ENCODE peak calls at places on chromosomes 11 and 22, in six cellular contexts. X, N, P, F, S and E are unnamed samples.

GRCh38 chr11:119179342-119179741 is 5.9 kb upstream of the NHERF4 start:
- DNase-seq in X (no peak), N (no peak), P (no peak), F (no peak), S (no peak), E (no peak)

GRCh38 chr11:93740802-93741093 is 547 bp downstream of the TAF1D start:
- DNase-seq in X (peak), N (no peak), P (peak), F (peak), S (peak), E (peak)

GRCh38 chr11:2248762-2249161 is 21.6 kb downstream of the ASCL2 start:
- DNase-seq in X (no peak), N (no peak), P (no peak), F (no peak), S (no peak), E (peak)

GRCh38 chr11:132078677-132079076 is 708.3 kb downstream of the NTM start:
- DNase-seq in X (no peak), N (no peak), P (no peak), F (no peak), S (no peak), E (no peak)

GRCh38 chr11:119673389-119674336 is 55.3 kb downstream of the NECTIN1 start:
- DNase-seq in X (no peak), N (no peak), P (no peak), F (no peak), S (peak), E (no peak)

GRCh38 chr11:1335811-1336761 is 26.7 kb upstream of the TOLLIP start:
- DNase-seq in X (peak), N (peak), P (peak), F (peak), S (peak), E (peak)

GRCh38 chr11:36073411-36074203 is 129.7 kb downstream of the LDLRAD3 start:
- DNase-seq in X (no peak), N (no peak), P (peak), F (peak), S (no peak), E (peak)

GRCh38 chr11:47948137-47948536 is 32.2 kb upstream of the PTPRJ start:
- DNase-seq in X (no peak), N (no peak), P (no peak), F (peak), S (no peak), E (no peak)

GRCh38 chr11:2825261-2825885 is 60.2 kb downstream of the CDKN1C start:
- DNase-seq in X (peak), N (peak), P (peak), F (peak), S (no peak), E (peak)

GRCh38 chr11:14386895-14387480 is 28.0 kb upstream of the RRAS2 start:
- DNase-seq in X (no peak), N (peak), P (peak), F (peak), S (no peak), E (no peak)

GRCh38 chr22:40491990-40492631 is 121.7 kb downstream of the SGSM3 start:
- DNase-seq in X (no peak), N (no peak), P (no peak), F (peak), S (no peak), E (no peak)

GRCh38 chr11:117856252-117856651 is 20.2 kb downstream of the FXYD6 start:
- DNase-seq in X (no peak), N (no peak), P (no peak), F (no peak), S (no peak), E (no peak)

GRCh38 chr11:124793466-124794278 is 6.5 kb downstream of the MSANTD2 start:
- DNase-seq in X (peak), N (no peak), P (peak), F (peak), S (peak), E (no peak)

GRCh38 chr22:25884121-25884520 is 142.1 kb downstream of the MYO18B start:
- DNase-seq in X (no peak), N (no peak), P (no peak), F (no peak), S (no peak), E (no peak)

GRCh38 chr11:61828629-61829407 is 718 bp downstream of the FADS2 start:
- DNase-seq in X (no peak), N (no peak), P (peak), F (peak), S (peak), E (peak)

GRCh38 chr22:19120829-19121630 is 1.2 kb downstream of the DGCR2 start:
- DNase-seq in X (peak), N (no peak), P (peak), F (peak), S (peak), E (no peak)

GRCh38 chr11:122850076-122850631 is 11.9 kb downstream of the CRTAM start:
- DNase-seq in X (no peak), N (no peak), P (peak), F (peak), S (peak), E (no peak)

GRCh38 chr22:35330258-35330861 is 30.7 kb downstream of the TOM1 start:
- DNase-seq in X (peak), N (no peak), P (peak), F (peak), S (peak), E (peak)

GRCh38 chr11:12200359-12201015 is 90.1 kb downstream of the MICAL2 start:
- DNase-seq in X (peak), N (peak), P (peak), F (peak), S (no peak), E (no peak)

GRCh38 chr11:4677948-4678347 is 19.7 kb downstream of the OR51E2 start:
- DNase-seq in X (no peak), N (no peak), P (no peak), F (no peak), S (no peak), E (no peak)

GRCh38 chr22:33654173-33654890 is 265.9 kb downstream of the LARGE1 start:
- DNase-seq in X (no peak), N (no peak), P (no peak), F (no peak), S (no peak), E (no peak)

GRCh38 chr11:74571062-74571399 is 21.4 kb upstream of the POLD3 start:
- DNase-seq in X (no peak), N (no peak), P (no peak), F (no peak), S (no peak), E (no peak)